ENCODE peak calls at places on chromosome 7, in five cellular contexts. H is K562, S is cardiac muscle cell, X is osteoblast, E is kidney epithelial cell. U is an unnamed sample.
A peak's percentile ranks its signal among the peaks of the same experiment; 100 is the strongest.

GRCh38 chr7:5523052-5523711 is 99.5 kb upstream of the TNRC18 start:
- DNase-seq in H (no peak), S (peak; percentile 17), X (peak; percentile 75), E (no peak), U (peak; percentile 74)

GRCh38 chr7:28807396-28807994 is 150.6 kb downstream of the TRIL start:
- DNase-seq in H (no peak), S (no peak), X (no peak), E (no peak), U (no peak)

GRCh38 chr7:32479574-32480200 is 10.5 kb downstream of the LSM5 start:
- DNase-seq in H (peak; percentile 58), S (peak; percentile 56), X (peak; percentile 71), E (no peak), U (peak; percentile 59)

GRCh38 chr7:18126274-18126673 is 98.6 kb upstream of the PRPS1L1 start:
- DNase-seq in H (no peak), S (no peak), X (no peak), E (no peak), U (no peak)

GRCh38 chr7:131225619-131226101 is 102.0 kb upstream of the MKLN1 start:
- DNase-seq in H (no peak), S (no peak), X (peak; percentile 65), E (peak; percentile 81), U (no peak)

GRCh38 chr7:16847381-16847860 is 34.4 kb downstream of the AGR3 start:
- DNase-seq in H (no peak), S (peak; percentile 55), X (no peak), E (peak; percentile 32), U (no peak)

GRCh38 chr7:130877676-130878305 is 143.8 kb upstream of the KLF14 start:
- DNase-seq in H (no peak), S (no peak), X (no peak), E (no peak), U (no peak)

GRCh38 chr7:123711832-123712293 is 36.9 kb downstream of the WASL start:
- DNase-seq in H (no peak), S (no peak), X (no peak), E (no peak), U (no peak)

GRCh38 chr7:149720372-149721083 is 52.9 kb downstream of the ZNF467 start:
- DNase-seq in H (peak; percentile 41), S (no peak), X (peak; percentile 66), E (no peak), U (peak; percentile 31)

GRCh38 chr7:133070562-133070961 is 11.3 kb downstream of the CHCHD3 start:
- DNase-seq in H (no peak), S (no peak), X (peak; percentile 44), E (no peak), U (no peak)

GRCh38 chr7:37495574-37496184 is 47.0 kb upstream of the ELMO1 start:
- DNase-seq in H (peak; percentile 24), S (peak; percentile 44), X (no peak), E (no peak), U (peak; percentile 37)

GRCh38 chr7:30171753-30172447 is 37.1 kb downstream of the MTURN start:
- DNase-seq in H (no peak), S (no peak), X (no peak), E (no peak), U (no peak)

GRCh38 chr7:56105508-56105907 is 768 bp downstream of the CHCHD2 start:
- DNase-seq in H (no peak), S (no peak), X (no peak), E (peak; percentile 55), U (peak; percentile 69)

GRCh38 chr7:137959987-137960386 is 41.9 kb downstream of the CREB3L2 start:
- DNase-seq in H (no peak), S (no peak), X (no peak), E (no peak), U (no peak)

GRCh38 chr7:115561341-115562110 is 469.0 kb downstream of the TFEC start:
- DNase-seq in H (no peak), S (no peak), X (peak; percentile 10), E (no peak), U (no peak)

GRCh38 chr7:102450242-102450641 is 14.4 kb downstream of the ALKBH4 start:
- DNase-seq in H (no peak), S (no peak), X (peak; percentile 73), E (no peak), U (peak; percentile 69)

GRCh38 chr7:141071855-141072547 is 1.9 kb upstream of the TMEM178B start:
- DNase-seq in H (no peak), S (no peak), X (peak; percentile 65), E (no peak), U (no peak)

GRCh38 chr7:128031901-128032604 is 816 bp upstream of the LRRC4 start:
- DNase-seq in H (no peak), S (peak; percentile 74), X (peak; percentile 100), E (peak; percentile 63), U (peak; percentile 48)

GRCh38 chr7:101315336-101315735 is 6.3 kb downstream of the IFT22 start:
- DNase-seq in H (peak; percentile 54), S (peak; percentile 54), X (peak; percentile 84), E (no peak), U (peak; percentile 78)

GRCh38 chr7:2198760-2199159 is 34.0 kb downstream of the MAD1L1 start:
- DNase-seq in H (no peak), S (no peak), X (peak; percentile 19), E (no peak), U (no peak)

GRCh38 chr7:5215313-5215712 is 25.3 kb downstream of the WIPI2 start:
- DNase-seq in H (no peak), S (no peak), X (no peak), E (no peak), U (no peak)

GRCh38 chr7:90709501-90710465 is 113.7 kb downstream of the CDK14 start:
- DNase-seq in H (no peak), S (no peak), X (no peak), E (peak; percentile 4), U (peak; percentile 74)

GRCh38 chr7:90708841-90709317 is 112.8 kb downstream of the CDK14 start:
- DNase-seq in H (no peak), S (peak; percentile 69), X (no peak), E (no peak), U (peak; percentile 89)

GRCh38 chr7:90713628-90714027 is 117.5 kb downstream of the CDK14 start:
- DNase-seq in H (no peak), S (no peak), X (no peak), E (no peak), U (no peak)

GRCh38 chr7:90706067-90706716 is 110.1 kb downstream of the CDK14 start:
- DNase-seq in H (no peak), S (no peak), X (no peak), E (no peak), U (no peak)

DNA sequence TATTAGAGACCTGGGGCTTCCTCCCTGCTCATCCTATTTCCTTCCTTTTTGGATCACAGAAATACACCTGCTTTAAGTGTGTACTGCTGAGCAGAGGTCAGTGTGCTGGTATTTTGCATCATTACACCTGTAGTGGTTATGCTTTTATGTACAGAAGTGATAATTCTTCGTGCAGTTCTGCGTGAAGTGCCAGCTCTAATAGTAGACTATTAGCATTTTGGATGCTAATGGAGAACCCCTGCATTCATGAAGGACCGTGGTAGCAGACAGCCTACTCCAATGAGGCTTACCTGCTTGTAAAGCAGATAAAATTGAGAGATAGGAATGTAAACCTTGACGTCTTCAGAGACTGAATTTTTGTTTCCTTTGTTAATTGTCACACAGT is 114.3 kb downstream of the CDK14 start:
- DNase-seq in H (no peak), S (no peak), X (no peak), E (no peak), U (no peak)
- H3K4me3 ChIP-seq in H (no peak overlapping the region), S (no peak overlapping the region), X (no peak overlapping the region), E (no peak overlapping the region), U (peak overlapping the region; percentile 85)

GRCh38 chr7:24891173-24891787 is 88.7 kb downstream of the OSBPL3 start:
- DNase-seq in H (no peak), S (no peak), X (no peak), E (no peak), U (no peak)
- TF ChIP-seq CTCF in H (no peak), S (no peak), X (no peak), E (no peak), U (no peak)

DNA sequence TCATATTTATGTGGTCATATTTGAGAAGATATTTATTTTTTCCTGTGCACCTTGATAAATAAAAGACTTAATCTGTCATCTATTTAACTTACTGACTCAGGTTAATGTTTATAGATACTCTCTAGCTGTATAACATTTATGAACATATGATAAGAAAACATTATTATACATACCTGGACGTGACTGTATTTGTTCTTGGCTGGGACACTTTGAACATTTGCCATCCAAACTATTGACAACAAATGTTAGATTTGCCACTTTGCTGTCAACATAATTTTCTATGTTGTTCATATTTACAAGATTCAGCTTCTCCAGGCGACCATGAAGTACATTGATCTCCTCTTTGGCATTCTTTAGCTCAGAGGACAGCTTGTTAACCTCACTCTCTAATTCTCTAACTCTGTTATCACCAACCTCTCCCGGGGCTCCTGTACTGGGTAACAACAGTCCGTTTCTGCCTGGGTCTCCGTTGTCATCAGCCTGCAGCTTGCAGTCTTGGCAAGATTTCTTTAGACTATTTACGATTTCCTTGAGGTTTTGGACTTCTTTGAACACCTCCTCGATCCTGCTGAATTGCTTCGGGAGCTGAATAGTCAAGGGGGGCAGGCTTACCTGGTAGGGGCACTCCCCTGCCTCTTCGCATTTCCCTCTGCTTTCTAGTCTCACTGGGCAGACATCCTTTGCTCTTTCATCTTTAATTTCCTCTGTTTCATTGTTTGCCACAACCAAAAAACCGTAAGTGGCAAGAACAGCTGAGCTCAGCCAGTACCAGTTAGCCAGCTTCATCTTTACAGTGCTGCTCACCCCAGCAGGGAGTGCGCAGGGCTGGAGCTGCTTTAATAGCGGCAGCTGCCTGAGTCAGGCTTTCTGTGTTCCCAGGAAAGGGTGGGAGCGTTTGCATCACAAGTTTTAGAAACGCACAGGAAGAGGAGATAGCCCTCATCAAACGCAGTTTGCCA is at the start of gene FGL2:
- DNase-seq in H (no peak), S (peak; percentile 33), X (peak; percentile 34), E (no peak), U (peak; percentile 23)
- H3K4me3 ChIP-seq in H (no peak within 1 kb of the TSS), S (peak within 1 kb of the TSS; percentile 6), X (peak within 1 kb of the TSS; percentile 65), E (peak within 1 kb of the TSS; percentile 18), U (peak within 1 kb of the TSS; percentile 17)

DNA sequence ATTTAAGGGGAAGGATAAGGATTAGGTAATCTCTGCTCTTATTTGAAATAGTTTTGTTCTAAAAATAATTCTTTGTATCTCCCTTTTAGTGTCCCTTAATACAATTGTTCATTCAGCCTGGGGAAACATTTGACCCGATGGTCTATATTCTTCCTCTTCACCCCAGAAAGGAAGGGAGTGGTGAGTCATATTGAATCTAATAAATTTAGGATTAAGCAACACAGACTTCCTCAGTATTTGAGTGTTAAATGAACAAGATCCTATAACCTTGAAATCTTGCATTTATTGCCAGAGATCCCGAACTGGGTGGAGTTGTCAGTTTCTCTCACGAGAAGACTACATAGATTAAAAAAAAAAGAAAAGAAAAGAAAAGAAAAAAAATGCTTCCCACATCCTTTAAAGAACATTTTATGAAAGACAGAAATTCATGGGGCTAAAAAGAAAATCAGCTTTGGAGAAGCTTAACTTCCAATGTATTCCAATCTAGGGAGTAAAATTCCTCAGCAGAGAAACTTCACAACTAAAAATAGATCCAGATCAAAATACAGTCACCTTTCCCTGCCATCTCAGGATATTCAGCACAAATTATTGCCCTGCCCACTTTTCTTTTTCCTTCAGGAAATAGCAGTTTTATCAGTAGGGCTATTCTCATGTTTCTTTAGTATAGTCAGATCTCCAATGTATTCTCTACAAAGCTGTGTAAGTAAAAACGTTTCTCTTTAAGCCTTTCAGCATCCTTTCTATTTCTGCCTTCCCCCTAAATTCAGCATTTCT is 82.2 kb downstream of the SEMA3D start:
- DNase-seq in H (no peak), S (no peak), X (no peak), E (no peak), U (no peak)
- TF ChIP-seq CTCF in H (no peak), S (no peak), X (no peak), E (no peak), U (no peak)

DNA sequence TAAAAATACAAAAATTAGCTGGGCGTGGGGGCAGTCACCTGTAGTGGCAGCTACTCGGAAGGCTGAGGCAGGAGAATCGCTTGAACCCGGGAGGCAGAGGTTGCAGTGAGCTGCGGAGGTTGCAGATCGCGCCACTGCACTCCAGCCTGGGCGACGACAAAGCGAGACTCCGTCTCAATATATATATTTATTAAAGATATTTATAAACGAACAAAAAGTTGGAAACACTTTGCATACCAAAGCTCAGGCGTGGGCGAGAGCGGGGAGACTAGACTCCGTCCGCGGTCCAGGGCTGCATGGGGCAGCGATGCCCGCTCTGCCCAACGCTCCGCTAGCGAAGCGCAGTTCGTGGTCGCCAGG is 7.9 kb upstream of the CRYGN start:
- DNase-seq in H (no peak), S (no peak), X (no peak), E (no peak), U (no peak)
- H3K4me3 ChIP-seq in H (no peak overlapping the region), S (no peak overlapping the region), X (peak overlapping the region; percentile 76), E (peak overlapping the region; percentile 39), U (no peak overlapping the region)

U was measured in GM12865.